ENCODE peak calls at places on chromosome 6, in five cellular contexts. P, I, C, D and W are unnamed samples.

GRCh38 chr6:47111685-47112084 is 69.6 kb upstream of the ADGRF1 start:
- DNase-seq in P (no peak), I (no peak), C (no peak), D (no peak), W (no peak)

GRCh38 chr6:140504776-140505175 is 1130.3 kb upstream of the CITED2 start:
- DNase-seq in P (no peak), I (no peak), C (no peak), D (no peak), W (no peak)

GRCh38 chr6:166318227-166318626 is 10.0 kb upstream of the PRR18 start:
- DNase-seq in P (no peak), I (no peak), C (no peak), D (no peak), W (no peak)

GRCh38 chr6:133701633-133702331 is 187.1 kb upstream of the TCF21 start:
- DNase-seq in P (no peak), I (no peak), C (no peak), D (no peak), W (no peak)

GRCh38 chr6:35183281-35183680 is 30.5 kb upstream of the SCUBE3 start:
- DNase-seq in P (no peak), I (no peak), C (no peak), D (no peak), W (no peak)

GRCh38 chr6:3504938-3505735 is 48.3 kb upstream of the SLC22A23 start:
- DNase-seq in P (no peak), I (no peak), C (no peak), D (no peak), W (no peak)

GRCh38 chr6:117317261-117317660 is 51.9 kb downstream of the VGLL2 start:
- DNase-seq in P (peak; percentile 1), I (no peak), C (no peak), D (no peak), W (no peak)

GRCh38 chr6:32192608-32193039 is at the start of gene GPSM3:
- DNase-seq in P (peak; percentile 87), I (peak; percentile 89), C (peak; percentile 59), D (no peak), W (no peak)

GRCh38 chr6:139376604-139377218 is 2.3 kb upstream of the CITED2 start:
- DNase-seq in P (no peak), I (no peak), C (no peak), D (no peak), W (no peak)

GRCh38 chr6:81216668-81217067 is 535.8 kb downstream of the TENT5A start:
- DNase-seq in P (no peak), I (no peak), C (no peak), D (no peak), W (no peak)

GRCh38 chr6:145707397-145707796 is 27.9 kb downstream of the EPM2A start:
- DNase-seq in P (no peak), I (no peak), C (no peak), D (no peak), W (no peak)

GRCh38 chr6:33247977-33248642 is 23.6 kb downstream of the VPS52 start:
- DNase-seq in P (peak; percentile 92), I (peak; percentile 91), C (peak; percentile 88), D (peak; percentile 89), W (peak; percentile 45)

DNA sequence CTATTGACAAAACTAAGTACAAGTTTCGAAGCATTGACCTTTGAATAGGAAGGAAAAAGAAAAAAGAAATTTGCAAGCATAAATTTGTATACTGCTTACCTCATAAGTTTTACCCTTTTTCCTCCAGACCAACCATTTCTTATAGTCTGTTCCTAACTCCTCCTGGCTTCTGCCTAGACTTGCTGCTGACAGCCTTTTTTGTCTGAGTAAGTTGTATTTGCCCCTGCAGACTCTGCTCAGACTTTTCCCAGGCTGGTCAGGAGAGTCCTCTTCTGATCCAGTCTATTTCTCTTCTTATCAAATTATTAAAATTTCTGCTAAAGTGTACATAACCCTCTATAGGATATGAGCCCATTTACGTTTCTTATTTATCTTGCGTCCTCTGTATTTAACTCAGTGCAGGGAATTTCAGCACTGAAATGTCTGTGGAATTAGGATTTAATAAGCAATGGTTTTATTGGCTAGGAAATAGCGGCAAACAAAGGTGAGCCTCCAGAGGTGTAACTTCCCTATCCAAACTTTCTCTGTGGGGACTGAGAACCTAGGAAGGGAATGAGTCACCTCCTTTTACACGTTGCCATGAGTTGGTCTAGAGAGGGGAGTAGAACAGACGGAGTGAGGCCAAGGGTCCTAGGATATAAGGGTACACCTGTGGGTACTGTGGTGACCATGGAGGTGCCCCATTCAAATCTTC is 207.1 kb upstream of the MARCKS start:
- DNase-seq in P (no peak), I (no peak), C (no peak), D (no peak), W (no peak)
- H3K27ac ChIP-seq in P (no peak overlapping the region), I (no peak overlapping the region), C (no peak overlapping the region), D (no peak overlapping the region), W (no peak overlapping the region)

GRCh38 chr6:53363341-53364079 is 14.8 kb upstream of the ELOVL5 start:
- DNase-seq in P (no peak), I (no peak), C (no peak), D (no peak), W (no peak)
- H3K27ac ChIP-seq in P (no peak overlapping the region), I (peak overlapping the region; percentile 99), C (no peak overlapping the region), D (no peak overlapping the region), W (no peak overlapping the region)

GRCh38 chr6:52554684-52555280 is 22.1 kb downstream of the TRAM2 start:
- DNase-seq in P (no peak), I (no peak), C (no peak), D (no peak), W (no peak)
- H3K27ac ChIP-seq in P (no peak overlapping the region), I (no peak overlapping the region), C (no peak overlapping the region), D (no peak overlapping the region), W (no peak overlapping the region)

GRCh38 chr6:26240981-26241770 is 123.8 kb upstream of the BTN3A2 start:
- DNase-seq in P (peak; percentile 69), I (no peak), C (peak; percentile 77), D (no peak), W (no peak)
- H3K27ac ChIP-seq in P (peak overlapping the region; percentile 93), I (peak overlapping the region; percentile 24), C (peak overlapping the region; percentile 74), D (no peak overlapping the region), W (no peak overlapping the region)

DNA sequence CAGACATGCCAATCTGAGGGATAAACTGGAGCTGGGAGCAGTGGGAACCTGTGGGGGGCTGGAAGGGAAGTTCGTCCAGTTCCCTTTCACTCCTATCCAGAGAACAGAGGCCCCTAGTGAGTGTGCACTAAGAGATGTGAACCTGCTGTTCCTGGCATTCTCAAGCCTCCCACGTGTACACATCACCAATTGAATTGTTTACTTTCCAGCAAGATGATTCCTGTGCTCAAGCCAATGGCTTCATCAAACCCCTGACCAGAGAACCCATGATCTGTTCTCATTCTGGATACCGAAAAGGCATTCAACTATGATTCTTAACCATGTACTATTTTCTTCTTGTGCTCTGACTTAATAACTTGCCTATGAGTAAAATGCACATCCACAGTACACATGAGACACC is 10.2 kb upstream of the SLC22A3 start:
- DNase-seq in P (no peak), I (no peak), C (no peak), D (no peak), W (no peak)
- H3K27ac ChIP-seq in P (no peak overlapping the region), I (no peak overlapping the region), C (no peak overlapping the region), D (no peak overlapping the region), W (no peak overlapping the region)

DNA sequence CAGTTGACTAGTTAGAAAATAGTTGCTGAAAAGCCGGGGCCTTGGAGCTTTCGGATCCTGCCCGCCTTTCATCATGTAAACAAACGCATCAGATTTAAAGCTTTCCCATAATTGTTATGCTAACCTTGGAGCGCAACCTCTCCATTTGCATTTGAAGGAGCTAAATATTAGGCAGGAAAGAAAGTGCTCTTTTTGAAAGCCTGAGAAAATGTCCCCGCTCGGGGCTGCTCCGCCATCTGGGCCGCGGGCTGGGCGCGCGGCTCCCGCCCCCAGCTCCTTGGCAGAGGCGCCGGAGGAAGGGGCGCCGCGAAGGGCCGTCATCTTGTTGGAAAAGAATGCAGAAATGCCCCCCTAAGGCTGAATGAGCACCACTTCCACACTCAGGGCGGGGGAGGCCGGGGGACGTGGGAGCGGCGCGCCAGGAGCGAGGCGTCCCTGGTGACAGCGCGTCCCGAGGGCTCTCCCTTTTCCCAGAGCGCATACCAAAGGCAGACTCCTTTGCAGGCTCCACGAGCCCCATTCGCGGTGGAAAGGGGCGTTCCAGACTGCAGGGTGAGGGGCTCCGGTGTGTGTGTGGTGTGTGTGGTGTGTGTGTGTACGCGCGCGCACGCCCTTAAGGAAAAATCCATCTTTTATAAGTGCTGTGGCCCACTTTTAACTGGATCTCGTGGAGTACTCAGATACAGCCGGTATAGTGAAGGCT is 145.6 kb upstream of the ID4 start:
- DNase-seq in P (no peak), I (no peak), C (no peak), D (peak; percentile 61), W (peak; percentile 13)
- H3K27ac ChIP-seq in P (no peak overlapping the region), I (no peak overlapping the region), C (no peak overlapping the region), D (peak overlapping the region; percentile 18), W (peak overlapping the region; percentile 90)

DNA sequence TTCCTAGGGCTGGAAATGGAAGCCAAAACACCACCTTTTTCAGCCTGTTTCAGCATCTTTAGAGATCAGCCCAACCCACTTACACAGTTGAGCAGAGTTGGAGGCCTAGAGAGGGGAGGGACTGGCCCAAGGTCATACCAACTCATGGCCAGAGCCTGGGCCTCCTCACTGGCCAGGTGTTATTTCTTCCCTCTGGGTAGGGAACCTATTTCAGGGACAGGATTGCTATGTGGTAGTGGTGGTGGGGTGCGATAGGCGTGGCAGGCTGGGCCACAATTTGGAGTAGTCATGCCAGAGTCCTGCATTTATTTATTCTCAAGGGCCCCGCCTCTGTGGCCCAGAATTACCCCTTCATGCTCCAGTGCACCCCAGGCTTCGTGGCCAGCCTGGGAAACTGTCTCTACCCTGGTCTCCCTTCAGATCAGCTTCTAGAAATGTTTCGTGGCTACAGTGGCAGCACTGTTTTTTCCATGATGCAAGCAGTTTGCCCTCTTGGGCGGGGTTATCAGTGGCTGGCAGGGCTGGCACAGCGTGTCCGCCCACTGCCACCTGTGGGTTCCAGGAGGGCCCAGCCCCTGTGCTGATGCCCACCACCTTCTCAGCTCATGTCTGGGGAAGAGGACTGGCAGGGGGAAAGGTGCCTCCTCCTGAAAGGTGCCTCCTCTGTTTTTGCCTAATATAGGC is 6.2 kb downstream of the VEGFA start:
- DNase-seq in P (no peak), I (no peak), C (no peak), D (no peak), W (no peak)
- H3K27ac ChIP-seq in P (no peak overlapping the region), I (no peak overlapping the region), C (no peak overlapping the region), D (no peak overlapping the region), W (no peak overlapping the region)

DNA sequence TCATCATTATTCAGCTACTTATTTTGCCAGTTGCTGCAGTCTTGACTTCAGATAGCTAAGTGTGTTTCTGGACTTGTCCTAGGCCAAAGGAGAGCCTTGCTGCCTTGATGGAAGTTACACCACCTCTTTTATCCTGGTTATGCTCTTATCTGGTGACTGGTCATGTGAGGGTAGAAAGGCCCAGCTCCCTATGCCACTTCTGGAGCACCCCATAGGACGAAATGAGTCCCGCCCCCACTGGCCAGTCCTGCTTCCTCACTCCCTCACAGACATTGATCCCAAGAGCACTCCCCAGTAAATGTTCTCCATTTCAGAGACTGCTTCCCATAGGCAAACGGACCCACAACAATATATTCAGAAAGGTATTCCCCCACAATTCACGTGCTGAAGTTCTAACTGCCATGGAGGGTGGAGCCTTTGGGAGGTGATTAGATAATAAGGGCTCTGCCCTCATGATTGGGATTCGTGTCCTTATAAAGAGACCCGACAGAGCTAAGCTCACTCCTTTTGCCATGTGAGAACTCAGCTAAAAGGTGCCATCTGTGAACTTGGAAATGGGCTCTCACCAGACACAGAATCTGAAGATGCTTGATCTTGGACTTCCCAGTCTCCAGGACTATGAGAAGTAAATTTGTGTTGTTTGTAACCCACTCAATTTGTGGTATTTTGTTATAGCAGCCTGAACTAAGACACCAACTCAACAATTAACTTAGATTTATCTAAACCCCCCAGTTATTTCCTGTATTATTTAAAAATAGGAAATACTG is 21.5 kb upstream of the ELOVL2 start:
- DNase-seq in P (no peak), I (no peak), C (no peak), D (no peak), W (no peak)
- H3K27ac ChIP-seq in P (no peak overlapping the region), I (no peak overlapping the region), C (no peak overlapping the region), D (no peak overlapping the region), W (no peak overlapping the region)